ENCODE peak calls at places on chromosomes 3 and 15, in five cellular contexts. A, S, B, P and O are unnamed samples.

GRCh38 chr3:1275495-1275894 is 182.7 kb downstream of the CNTN6 start:
- DNase-seq in S (no peak), B (no peak), P (no peak), A (no peak), O (no peak)

GRCh38 chr3:57605683-57606082 is 8.5 kb upstream of the ARF4 start:
- DNase-seq in A (no peak), S (no peak), B (no peak), P (no peak), O (no peak)

GRCh38 chr3:17831366-17831765 is 88.9 kb upstream of the TBC1D5 start:
- DNase-seq in S (no peak), P (no peak), B (no peak), A (no peak), O (no peak)

GRCh38 chr3:66971891-66972551 is 26.1 kb upstream of the KBTBD8 start:
- DNase-seq in P (peak; percentile 84), B (peak; percentile 76), A (peak; percentile 86), S (peak; percentile 72), O (peak; percentile 75)

GRCh38 chr15:66917904-66918448 is 147.4 kb upstream of the SMAD3 start:
- DNase-seq in B (no peak), A (no peak), S (no peak), P (no peak), O (no peak)

GRCh38 chr3:64505419-64505818 is 182.4 kb downstream of the ADAMTS9 start:
- DNase-seq in S (no peak), A (no peak), P (no peak), B (no peak), O (no peak)

GRCh38 chr3:57110797-57111196 is 50.3 kb downstream of the SPATA12 start:
- DNase-seq in P (no peak), S (no peak), B (no peak), A (no peak), O (no peak)

GRCh38 chr15:98731712-98732450 is 83.5 kb downstream of the IGF1R start:
- DNase-seq in S (no peak), P (no peak), A (no peak), B (no peak), O (no peak)

GRCh38 chr15:68200016-68200861 is 4.9 kb downstream of the CALML4 start:
- DNase-seq in B (no peak), P (no peak), S (no peak), A (peak; percentile 52), O (no peak)

GRCh38 chr3:106860182-106860581 is 517.1 kb upstream of the CCDC54 start:
- DNase-seq in A (no peak), S (no peak), B (no peak), P (no peak), O (no peak)

GRCh38 chr15:68210821-68211655 is 5.9 kb upstream of the CALML4 start:
- DNase-seq in P (peak; percentile 73), B (peak; percentile 80), S (peak; percentile 77), A (peak; percentile 92), O (peak; percentile 72)

GRCh38 chr3:196222876-196223595 is 6.7 kb downstream of the SLC51A start:
- DNase-seq in A (no peak), P (no peak), S (no peak), B (no peak), O (peak; percentile 68)

GRCh38 chr3:13500133-13500885 is 20.2 kb downstream of the HDAC11 start:
- DNase-seq in S (no peak), P (peak; percentile 61), A (peak; percentile 74), B (peak; percentile 56), O (no peak)

GRCh38 chr3:169624533-169624972 is 39.0 kb downstream of the MECOM start:
- DNase-seq in S (no peak), B (no peak), P (no peak), A (no peak), O (no peak)

GRCh38 chr3:170584585-170585007 is 1.3 kb downstream of the SLC7A14 start:
- DNase-seq in P (peak; percentile 49), A (peak; percentile 83), B (peak; percentile 82), S (peak; percentile 72), O (peak; percentile 81)

GRCh38 chr3:52851348-52851747 is 16.5 kb upstream of the MUSTN1 start:
- DNase-seq in P (peak; percentile 71), S (no peak), B (no peak), A (peak; percentile 67), O (peak; percentile 48)

GRCh38 chr3:37770938-37771918 is 90.5 kb upstream of the CTDSPL start:
- DNase-seq in P (no peak), A (no peak), S (peak; percentile 42), B (no peak), O (peak; percentile 46)

GRCh38 chr3:42036483-42036823 is 54.7 kb upstream of the TRAK1 start:
- DNase-seq in A (peak; percentile 82), P (no peak), S (no peak), B (no peak), O (peak; percentile 94)